ENCODE peak calls at places on chromosomes 4 and X, in four cellular contexts. O is activated CD4-positive, alpha-beta T cell treated with anti-CD3 and anti-CD28 coated beads for 1 hour; G is ELF-1; S is adrenal gland. L is an unnamed sample.

GRCh38 chrX:49040376-49040955 is 2.7 kb downstream of the TFE3 start:
- DNase-seq in O (no peak), G (no peak), S (no peak), L (no peak)

GRCh38 chrX:13015536-13016236 is 28.7 kb downstream of the FAM9C start:
- DNase-seq in S (no peak), G (no peak), O (no peak), L (no peak)

GRCh38 chr4:53905935-53906377 is 158.4 kb downstream of the CHIC2 start:
- DNase-seq in G (peak), O (no peak), S (no peak), L (peak)

GRCh38 chr4:173494013-173494970 is 35.7 kb downstream of the HAND2 start:
- DNase-seq in S (no peak), O (peak), G (peak), L (peak)

GRCh38 chr4:169103966-169104412 is 93.9 kb upstream of the CBR4 start:
- DNase-seq in O (no peak), G (peak), S (no peak), L (no peak)

GRCh38 chrX:116232833-116233232 is 62.3 kb downstream of the AGTR2 start:
- DNase-seq in S (no peak), G (no peak), O (no peak), L (no peak)

GRCh38 chr4:81651500-81651899 is 179.8 kb upstream of the RASGEF1B start:
- DNase-seq in S (no peak), G (peak), O (no peak), L (no peak)

GRCh38 chr4:3522651-3523050 is 9.6 kb downstream of the LRPAP1 start:
- DNase-seq in O (no peak), G (no peak), S (no peak), L (no peak)

GRCh38 chr4:111639120-111639519 is 506.1 kb upstream of the FAM241A start:
- DNase-seq in S (no peak), G (no peak), O (no peak), L (no peak)

GRCh38 chr4:76881375-76881774 is 16.6 kb downstream of the SOWAHB start:
- DNase-seq in S (no peak), O (no peak), G (no peak), L (peak)

GRCh38 chrX:39196192-39197102 is 395.2 kb downstream of the MID1IP1 start:
- DNase-seq in S (no peak), O (peak), G (peak), L (no peak)

GRCh38 chr4:165635261-165635838 is 237.7 kb upstream of the TLL1 start:
- DNase-seq in O (no peak), S (no peak), G (peak), L (no peak)

GRCh38 chr4:23966720-23967119 is 76.9 kb upstream of the PPARGC1A start:
- DNase-seq in O (no peak), G (peak), S (no peak), L (no peak)

GRCh38 chr4:10808591-10808990 is 124.0 kb upstream of the CLNK start:
- DNase-seq in G (no peak), O (no peak), S (peak), L (no peak)

GRCh38 chr4:185534850-185535761 is at the start of gene PDLIM3:
- DNase-seq in O (no peak), G (peak), S (peak), L (peak)

GRCh38 chr4:155248002-155248896 is 39.8 kb downstream of the NPY2R start:
- DNase-seq in G (peak), O (no peak), S (no peak), L (no peak)

GRCh38 chr4:153008578-153009199 is 72.6 kb downstream of the FHDC1 start:
- DNase-seq in S (no peak), G (no peak), O (no peak), L (no peak)

GRCh38 chr4:41394362-41394960 is 137.7 kb downstream of the UCHL1 start:
- DNase-seq in O (no peak), G (no peak), S (no peak), L (no peak)

GRCh38 chr4:140789752-140790151 is 33.6 kb upstream of the TBC1D9 start:
- DNase-seq in O (no peak), S (no peak), G (no peak), L (no peak)

GRCh38 chr4:135508006-135508714 is 1306.6 kb upstream of the PABPC4L start:
- DNase-seq in G (no peak), S (no peak), O (no peak), L (no peak)

GRCh38 chr4:26298198-26298950 is 22.4 kb upstream of the RBPJ start:
- DNase-seq in O (no peak), G (no peak), S (no peak), L (no peak)

GRCh38 chr4:140141196-140141845 is 12.7 kb downstream of the MAML3 start:
- DNase-seq in O (no peak), G (no peak), S (no peak), L (no peak)

GRCh38 chr4:168920438-168921081 is 89.5 kb downstream of the CBR4 start:
- DNase-seq in G (no peak), O (no peak), S (no peak), L (no peak)

GRCh38 chrX:129769467-129770154 is 10.1 kb upstream of the SASH3 start:
- DNase-seq in O (peak), S (no peak), G (no peak), L (no peak)

L was measured in colonic mucosa.